ENCODE peak calls at places on chromosome 16, in nine cellular contexts. One of them, this sample, is unnamed.
A peak's percentile ranks its signal among the peaks of the same experiment; 100 is the strongest.

GRCh38 chr16:49019081-49019633 is 262.5 kb downstream of the CBLN1 start:
- DNase-seq in type B pancreatic cell: no peak
- DNase-seq in Caco-2: no peak
- DNase-seq in neural crest cell: no peak
- DNase-seq in cardiac fibroblast: no peak
- DNase-seq in PC-9: no peak
- DNase-seq in dorsolateral prefrontal cortex: no peak
- DNase-seq in ascending aorta: no peak
- DNase-seq in progenitor cell of endocrine pancreas: no peak
- DNase-seq in this sample: no peak

GRCh38 chr16:81583893-81584705 is 139.5 kb downstream of the CMIP start:
- DNase-seq in type B pancreatic cell: no peak
- DNase-seq in Caco-2: no peak
- DNase-seq in neural crest cell: no peak
- DNase-seq in cardiac fibroblast: peak; percentile 14
- DNase-seq in PC-9: no peak
- DNase-seq in dorsolateral prefrontal cortex: no peak
- DNase-seq in ascending aorta: no peak
- DNase-seq in progenitor cell of endocrine pancreas: no peak
- DNase-seq in this sample: no peak

GRCh38 chr16:56849690-56850680 is 15.0 kb upstream of the SLC12A3 start:
- DNase-seq in type B pancreatic cell: no peak
- DNase-seq in Caco-2: no peak
- DNase-seq in neural crest cell: no peak
- DNase-seq in cardiac fibroblast: peak; percentile 59
- DNase-seq in PC-9: no peak
- DNase-seq in dorsolateral prefrontal cortex: no peak
- DNase-seq in ascending aorta: peak; percentile 51
- DNase-seq in progenitor cell of endocrine pancreas: no peak
- DNase-seq in this sample: no peak

GRCh38 chr16:8355714-8356113 is 234.6 kb downstream of the TMEM114 start:
- DNase-seq in type B pancreatic cell: no peak
- DNase-seq in Caco-2: no peak
- DNase-seq in neural crest cell: no peak
- DNase-seq in cardiac fibroblast: no peak
- DNase-seq in PC-9: no peak
- DNase-seq in dorsolateral prefrontal cortex: no peak
- DNase-seq in ascending aorta: no peak
- DNase-seq in progenitor cell of endocrine pancreas: no peak
- DNase-seq in this sample: no peak

GRCh38 chr16:56691885-56692284 is 9.6 kb downstream of the MT1X start:
- DNase-seq in type B pancreatic cell: no peak
- DNase-seq in Caco-2: peak; percentile 72
- DNase-seq in neural crest cell: no peak
- DNase-seq in cardiac fibroblast: peak; percentile 39
- DNase-seq in PC-9: peak; percentile 92
- DNase-seq in dorsolateral prefrontal cortex: no peak
- DNase-seq in ascending aorta: no peak
- DNase-seq in progenitor cell of endocrine pancreas: no peak
- DNase-seq in this sample: no peak

GRCh38 chr16:8866118-8866883 is 2.5 kb downstream of the CARHSP1 start:
- DNase-seq in type B pancreatic cell: no peak
- DNase-seq in Caco-2: peak; percentile 61
- DNase-seq in neural crest cell: peak; percentile 57
- DNase-seq in cardiac fibroblast: peak; percentile 75
- DNase-seq in PC-9: no peak
- DNase-seq in dorsolateral prefrontal cortex: no peak
- DNase-seq in ascending aorta: no peak
- DNase-seq in progenitor cell of endocrine pancreas: peak; percentile 58
- DNase-seq in this sample: no peak

GRCh38 chr16:76125871-76126270 is 151.3 kb upstream of the CNTNAP4 start:
- DNase-seq in type B pancreatic cell: no peak
- DNase-seq in Caco-2: no peak
- DNase-seq in neural crest cell: no peak
- DNase-seq in cardiac fibroblast: no peak
- DNase-seq in PC-9: no peak
- DNase-seq in dorsolateral prefrontal cortex: no peak
- DNase-seq in ascending aorta: no peak
- DNase-seq in progenitor cell of endocrine pancreas: no peak
- DNase-seq in this sample: no peak

GRCh38 chr16:4272114-4272954 is 489 bp downstream of the TFAP4 start:
- DNase-seq in type B pancreatic cell: no peak
- DNase-seq in Caco-2: peak; percentile 62
- DNase-seq in neural crest cell: peak; percentile 36
- DNase-seq in cardiac fibroblast: peak; percentile 40
- DNase-seq in PC-9: peak; percentile 51
- DNase-seq in dorsolateral prefrontal cortex: peak; percentile 69
- DNase-seq in ascending aorta: peak; percentile 73
- DNase-seq in progenitor cell of endocrine pancreas: peak; percentile 34
- DNase-seq in this sample: peak; percentile 80

GRCh38 chr16:695355-696089 is 5.3 kb upstream of the WDR24 start:
- DNase-seq in type B pancreatic cell: no peak
- DNase-seq in Caco-2: peak; percentile 75
- DNase-seq in neural crest cell: no peak
- DNase-seq in cardiac fibroblast: no peak
- DNase-seq in PC-9: peak; percentile 93
- DNase-seq in dorsolateral prefrontal cortex: peak; percentile 84
- DNase-seq in ascending aorta: no peak
- DNase-seq in progenitor cell of endocrine pancreas: no peak
- DNase-seq in this sample: peak; percentile 89

GRCh38 chr16:69404275-69404805 is 18.5 kb upstream of the TERF2 start:
- DNase-seq in type B pancreatic cell: no peak
- DNase-seq in Caco-2: peak; percentile 90
- DNase-seq in neural crest cell: no peak
- DNase-seq in cardiac fibroblast: peak; percentile 77
- DNase-seq in PC-9: peak; percentile 51
- DNase-seq in dorsolateral prefrontal cortex: no peak
- DNase-seq in ascending aorta: peak; percentile 38
- DNase-seq in progenitor cell of endocrine pancreas: no peak
- DNase-seq in this sample: no peak

GRCh38 chr16:84924339-84925091 is 86.8 kb downstream of the ZDHHC7 start:
- DNase-seq in type B pancreatic cell: no peak
- DNase-seq in Caco-2: no peak
- DNase-seq in neural crest cell: no peak
- DNase-seq in cardiac fibroblast: peak; percentile 50
- DNase-seq in PC-9: no peak
- DNase-seq in dorsolateral prefrontal cortex: no peak
- DNase-seq in ascending aorta: no peak
- DNase-seq in progenitor cell of endocrine pancreas: no peak
- DNase-seq in this sample: no peak

GRCh38 chr16:89300976-89301360 is 83.5 kb downstream of the ZNF778 start:
- DNase-seq in type B pancreatic cell: no peak
- DNase-seq in Caco-2: no peak
- DNase-seq in neural crest cell: no peak
- DNase-seq in cardiac fibroblast: no peak
- DNase-seq in PC-9: no peak
- DNase-seq in dorsolateral prefrontal cortex: no peak
- DNase-seq in ascending aorta: no peak
- DNase-seq in progenitor cell of endocrine pancreas: no peak
- DNase-seq in this sample: no peak

GRCh38 chr16:65524997-65525396 is 403.1 kb upstream of the CDH11 start:
- DNase-seq in type B pancreatic cell: no peak
- DNase-seq in Caco-2: no peak
- DNase-seq in neural crest cell: no peak
- DNase-seq in cardiac fibroblast: peak; percentile 79
- DNase-seq in PC-9: no peak
- DNase-seq in dorsolateral prefrontal cortex: no peak
- DNase-seq in ascending aorta: no peak
- DNase-seq in progenitor cell of endocrine pancreas: no peak
- DNase-seq in this sample: no peak

GRCh38 chr16:30888856-30889499 is 4.9 kb downstream of the BCL7C start:
- DNase-seq in type B pancreatic cell: no peak
- DNase-seq in Caco-2: no peak
- DNase-seq in neural crest cell: no peak
- DNase-seq in cardiac fibroblast: no peak
- DNase-seq in PC-9: no peak
- DNase-seq in dorsolateral prefrontal cortex: no peak
- DNase-seq in ascending aorta: no peak
- DNase-seq in progenitor cell of endocrine pancreas: no peak
- DNase-seq in this sample: no peak

GRCh38 chr16:1884155-1884760 is 12.3 kb upstream of the MEIOB start:
- DNase-seq in type B pancreatic cell: no peak
- DNase-seq in Caco-2: peak; percentile 33
- DNase-seq in neural crest cell: no peak
- DNase-seq in cardiac fibroblast: peak; percentile 21
- DNase-seq in PC-9: no peak
- DNase-seq in dorsolateral prefrontal cortex: no peak
- DNase-seq in ascending aorta: no peak
- DNase-seq in progenitor cell of endocrine pancreas: no peak
- DNase-seq in this sample: no peak
- TF ChIP-seq CTCF in type B pancreatic cell: peak; percentile 60
- TF ChIP-seq CTCF in Caco-2: peak; percentile 14
- TF ChIP-seq CTCF in neural crest cell: peak; percentile 47
- TF ChIP-seq CTCF in cardiac fibroblast: peak; percentile 30
- TF ChIP-seq CTCF in PC-9: peak; percentile 57
- TF ChIP-seq CTCF in dorsolateral prefrontal cortex: peak; percentile 14
- TF ChIP-seq CTCF in ascending aorta: no peak
- TF ChIP-seq CTCF in progenitor cell of endocrine pancreas: peak; percentile 23
- TF ChIP-seq CTCF in this sample: no peak

GRCh38 chr16:50021509-50021908 is 3.5 kb upstream of the CNEP1R1 start:
- DNase-seq in type B pancreatic cell: no peak
- DNase-seq in Caco-2: peak; percentile 32
- DNase-seq in neural crest cell: peak; percentile 8
- DNase-seq in cardiac fibroblast: peak; percentile 10
- DNase-seq in PC-9: no peak
- DNase-seq in dorsolateral prefrontal cortex: no peak
- DNase-seq in ascending aorta: no peak
- DNase-seq in progenitor cell of endocrine pancreas: no peak
- DNase-seq in this sample: no peak

GRCh38 chr16:50025544-50025931 is 513 bp downstream of the CNEP1R1 start:
- DNase-seq in type B pancreatic cell: no peak
- DNase-seq in Caco-2: no peak
- DNase-seq in neural crest cell: no peak
- DNase-seq in cardiac fibroblast: peak; percentile 13
- DNase-seq in PC-9: no peak
- DNase-seq in dorsolateral prefrontal cortex: no peak
- DNase-seq in ascending aorta: no peak
- DNase-seq in progenitor cell of endocrine pancreas: no peak
- DNase-seq in this sample: peak; percentile 28

GRCh38 chr16:50024684-50025543 is at the start of gene CNEP1R1:
- DNase-seq in type B pancreatic cell: peak; percentile 96
- DNase-seq in Caco-2: peak; percentile 98
- DNase-seq in neural crest cell: peak; percentile 95
- DNase-seq in cardiac fibroblast: peak; percentile 98
- DNase-seq in PC-9: peak; percentile 95
- DNase-seq in dorsolateral prefrontal cortex: peak; percentile 94
- DNase-seq in ascending aorta: peak; percentile 97
- DNase-seq in progenitor cell of endocrine pancreas: peak; percentile 90
- DNase-seq in this sample: peak; percentile 98

GRCh38 chr16:50024207-50024606 is 818 bp upstream of the CNEP1R1 start:
- DNase-seq in type B pancreatic cell: no peak
- DNase-seq in Caco-2: no peak
- DNase-seq in neural crest cell: no peak
- DNase-seq in cardiac fibroblast: no peak
- DNase-seq in PC-9: no peak
- DNase-seq in dorsolateral prefrontal cortex: no peak
- DNase-seq in ascending aorta: no peak
- DNase-seq in progenitor cell of endocrine pancreas: no peak
- DNase-seq in this sample: no peak

GRCh38 chr16:50023626-50024025 is 1.4 kb upstream of the CNEP1R1 start:
- DNase-seq in type B pancreatic cell: no peak
- DNase-seq in Caco-2: no peak
- DNase-seq in neural crest cell: no peak
- DNase-seq in cardiac fibroblast: no peak
- DNase-seq in PC-9: no peak
- DNase-seq in dorsolateral prefrontal cortex: no peak
- DNase-seq in ascending aorta: no peak
- DNase-seq in progenitor cell of endocrine pancreas: no peak
- DNase-seq in this sample: no peak
- TF ChIP-seq CTCF in type B pancreatic cell: no peak
- TF ChIP-seq CTCF in Caco-2: no peak
- TF ChIP-seq CTCF in neural crest cell: no peak
- TF ChIP-seq CTCF in cardiac fibroblast: no peak
- TF ChIP-seq CTCF in PC-9: no peak
- TF ChIP-seq CTCF in dorsolateral prefrontal cortex: no peak
- TF ChIP-seq CTCF in ascending aorta: no peak
- TF ChIP-seq CTCF in progenitor cell of endocrine pancreas: no peak
- TF ChIP-seq CTCF in this sample: no peak

GRCh38 chr16:71542377-71542776 is 16.2 kb downstream of the CHST4 start:
- DNase-seq in type B pancreatic cell: no peak
- DNase-seq in Caco-2: peak; percentile 59
- DNase-seq in neural crest cell: peak; percentile 40
- DNase-seq in cardiac fibroblast: peak; percentile 30
- DNase-seq in PC-9: no peak
- DNase-seq in dorsolateral prefrontal cortex: no peak
- DNase-seq in ascending aorta: no peak
- DNase-seq in progenitor cell of endocrine pancreas: peak; percentile 18
- DNase-seq in this sample: peak; percentile 61
- TF ChIP-seq CTCF in type B pancreatic cell: peak; percentile 70
- TF ChIP-seq CTCF in Caco-2: peak; percentile 50
- TF ChIP-seq CTCF in neural crest cell: peak; percentile 63
- TF ChIP-seq CTCF in cardiac fibroblast: peak; percentile 56
- TF ChIP-seq CTCF in PC-9: peak; percentile 35
- TF ChIP-seq CTCF in dorsolateral prefrontal cortex: no peak
- TF ChIP-seq CTCF in ascending aorta: no peak
- TF ChIP-seq CTCF in progenitor cell of endocrine pancreas: peak; percentile 60
- TF ChIP-seq CTCF in this sample: peak; percentile 73

GRCh38 chr16:87653234-87653633 is 50.9 kb downstream of the JPH3 start:
- DNase-seq in type B pancreatic cell: no peak
- DNase-seq in Caco-2: peak; percentile 52
- DNase-seq in neural crest cell: no peak
- DNase-seq in cardiac fibroblast: no peak
- DNase-seq in PC-9: no peak
- DNase-seq in dorsolateral prefrontal cortex: no peak
- DNase-seq in ascending aorta: no peak
- DNase-seq in progenitor cell of endocrine pancreas: no peak
- DNase-seq in this sample: no peak
- TF ChIP-seq CTCF in type B pancreatic cell: peak; percentile 67
- TF ChIP-seq CTCF in Caco-2: peak; percentile 59
- TF ChIP-seq CTCF in neural crest cell: peak; percentile 54
- TF ChIP-seq CTCF in cardiac fibroblast: peak; percentile 50
- TF ChIP-seq CTCF in PC-9: peak; percentile 72
- TF ChIP-seq CTCF in dorsolateral prefrontal cortex: peak; percentile 60
- TF ChIP-seq CTCF in ascending aorta: no peak
- TF ChIP-seq CTCF in progenitor cell of endocrine pancreas: peak; percentile 62
- TF ChIP-seq CTCF in this sample: no peak

This sample was measured in GM20000.